ENCODE peak calls at places on chromosome 2, in five cellular contexts. B is AG09319, X is right atrium auricular region, A is tibial artery, J is MM.1S. E is an unnamed sample.

GRCh38 chr2:235492850-235493344 is 946 bp upstream of the AGAP1 start:
- DNase-seq in B (no peak), A (no peak), J (no peak), X (no peak), E (no peak)

GRCh38 chr2:45178359-45178758 is 169.1 kb upstream of the SIX2 start:
- DNase-seq in A (no peak), B (no peak), J (no peak), X (no peak), E (peak)

GRCh38 chr2:159157361-159158045 is 129.0 kb downstream of the WDSUB1 start:
- DNase-seq in X (no peak), J (no peak), A (no peak), B (no peak), E (no peak)

GRCh38 chr2:133421516-133422324 is 146.5 kb downstream of the NCKAP5 start:
- DNase-seq in J (no peak), A (no peak), X (no peak), B (no peak), E (no peak)

GRCh38 chr2:143219266-143219665 is 90.0 kb downstream of the ARHGAP15 start:
- DNase-seq in B (no peak), J (no peak), A (no peak), X (no peak), E (no peak)

GRCh38 chr2:60512641-60513040 is 40.8 kb downstream of the BCL11A start:
- DNase-seq in X (peak), J (no peak), B (no peak), A (no peak), E (peak)

GRCh38 chr2:75563591-75563990 is 2.9 kb upstream of the EVA1A start:
- DNase-seq in A (no peak), J (no peak), B (no peak), X (no peak), E (no peak)

GRCh38 chr2:45889053-45889452 is 237.6 kb downstream of the PRKCE start:
- DNase-seq in X (no peak), A (no peak), B (no peak), J (peak), E (no peak)

GRCh38 chr2:239181074-239181581 is 219.7 kb downstream of the HDAC4 start:
- DNase-seq in B (no peak), X (no peak), A (no peak), J (no peak), E (no peak)

GRCh38 chr2:222554511-222554910 is 101.4 kb downstream of the FARSB start:
- DNase-seq in A (no peak), J (no peak), B (no peak), X (no peak), E (no peak)

GRCh38 chr2:222547108-222547507 is 108.8 kb downstream of the FARSB start:
- DNase-seq in B (no peak), A (no peak), J (no peak), X (no peak), E (no peak)

GRCh38 chr2:222545821-222546540 is 109.9 kb downstream of the FARSB start:
- DNase-seq in B (no peak), J (no peak), A (no peak), X (no peak), E (no peak)

GRCh38 chr2:222548997-222549396 is 106.9 kb downstream of the FARSB start:
- DNase-seq in A (no peak), X (no peak), J (no peak), B (no peak), E (no peak)
- TF ChIP-seq CTCF in A (no peak), X (no peak), J (no peak), B (no peak), E (no peak)

GRCh38 chr2:19547321-19547720 is 188.9 kb upstream of the OSR1 start:
- DNase-seq in J (no peak), B (no peak), A (no peak), X (no peak), E (no peak)

GRCh38 chr2:19543271-19544019 is 185.0 kb upstream of the OSR1 start:
- DNase-seq in J (no peak), X (no peak), A (no peak), B (no peak), E (peak)

GRCh38 chr2:19548116-19548515 is 189.7 kb upstream of the OSR1 start:
- DNase-seq in X (no peak), J (no peak), A (no peak), B (no peak), E (no peak)

GRCh38 chr2:19544020-19544383 is 185.6 kb upstream of the OSR1 start:
- DNase-seq in X (no peak), J (no peak), A (no peak), B (no peak), E (no peak)

DNA sequence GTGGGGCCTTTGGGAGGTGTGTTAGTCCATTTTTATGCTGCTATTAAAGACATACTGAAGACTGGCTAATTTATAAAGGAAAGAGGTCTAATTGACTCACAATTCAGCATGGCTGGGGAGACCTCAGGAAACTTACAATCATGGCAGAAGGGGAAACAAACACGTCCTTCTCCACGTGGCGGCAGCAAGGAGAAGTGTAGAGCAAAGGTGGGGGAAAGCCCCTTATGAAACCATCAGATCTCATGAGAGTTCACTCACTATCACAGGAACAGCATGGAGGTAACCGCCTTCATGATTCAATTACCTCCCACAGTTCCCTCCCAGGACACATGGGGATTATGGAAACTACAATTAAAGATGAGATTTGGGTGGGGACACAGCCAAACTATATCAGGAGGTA is 187.1 kb upstream of the OSR1 start:
- DNase-seq in A (no peak), J (no peak), X (no peak), B (no peak), E (no peak)
- TF ChIP-seq CTCF in A (no peak), J (peak), X (no peak), B (no peak), E (no peak)

GRCh38 chr2:227366861-227367800 is 12.0 kb downstream of the TM4SF20 start:
- DNase-seq in X (no peak), A (no peak), B (peak), J (no peak), E (peak)

GRCh38 chr2:227365833-227366232 is 13.3 kb downstream of the TM4SF20 start:
- DNase-seq in J (no peak), A (no peak), X (no peak), B (no peak), E (no peak)

GRCh38 chr2:227360351-227360750 is 18.8 kb downstream of the TM4SF20 start:
- DNase-seq in B (no peak), J (no peak), X (no peak), A (no peak), E (no peak)

DNA sequence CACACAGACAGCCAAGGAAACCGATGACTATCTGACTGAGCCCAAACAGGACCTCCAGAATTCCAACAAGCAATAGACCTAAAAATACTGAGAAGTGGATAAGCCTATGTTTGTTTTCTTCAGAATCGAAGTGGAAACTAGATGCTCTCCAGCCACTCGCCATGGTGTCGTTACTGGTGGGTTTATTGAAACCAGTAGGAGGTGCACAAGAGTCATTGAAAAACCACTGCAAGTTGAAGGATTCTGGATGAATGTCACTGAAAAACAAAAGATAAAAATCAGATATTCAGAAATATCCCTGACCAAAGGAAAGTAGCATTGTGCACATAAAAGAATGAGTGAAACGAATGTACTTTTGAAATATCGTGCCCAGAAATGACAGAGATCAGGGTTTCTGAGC is 15.3 kb downstream of the TM4SF20 start:
- DNase-seq in X (no peak), B (no peak), J (no peak), A (no peak), E (peak)
- TF ChIP-seq CTCF in X (no peak), B (peak), J (peak), A (no peak), E (no peak)

GRCh38 chr2:138490673-138491494 is 10.7 kb upstream of the SPOPL start:
- DNase-seq in J (no peak), A (no peak), B (no peak), X (no peak), E (no peak)

GRCh38 chr2:138491495-138491862 is 10.1 kb upstream of the SPOPL start:
- DNase-seq in J (no peak), A (no peak), B (no peak), X (no peak), E (no peak)

GRCh38 chr2:138492160-138492559 is 9.4 kb upstream of the SPOPL start:
- DNase-seq in J (no peak), B (no peak), A (no peak), X (no peak), E (no peak)

GRCh38 chr2:138485019-138485418 is 16.6 kb upstream of the SPOPL start:
- DNase-seq in B (no peak), J (no peak), A (no peak), X (no peak), E (peak)

GRCh38 chr2:138486347-138487198 is 15.0 kb upstream of the SPOPL start:
- DNase-seq in J (no peak), A (no peak), B (no peak), X (no peak), E (no peak)
- TF ChIP-seq CTCF in J (no peak), A (no peak), B (no peak), X (no peak), E (no peak)

GRCh38 chr2:190511104-190511503 is 23.4 kb downstream of the NEMP2 start:
- DNase-seq in J (peak), B (no peak), A (no peak), X (no peak), E (peak)
- TF ChIP-seq CTCF in J (peak), B (peak), A (peak), X (peak), E (peak)

DNA sequence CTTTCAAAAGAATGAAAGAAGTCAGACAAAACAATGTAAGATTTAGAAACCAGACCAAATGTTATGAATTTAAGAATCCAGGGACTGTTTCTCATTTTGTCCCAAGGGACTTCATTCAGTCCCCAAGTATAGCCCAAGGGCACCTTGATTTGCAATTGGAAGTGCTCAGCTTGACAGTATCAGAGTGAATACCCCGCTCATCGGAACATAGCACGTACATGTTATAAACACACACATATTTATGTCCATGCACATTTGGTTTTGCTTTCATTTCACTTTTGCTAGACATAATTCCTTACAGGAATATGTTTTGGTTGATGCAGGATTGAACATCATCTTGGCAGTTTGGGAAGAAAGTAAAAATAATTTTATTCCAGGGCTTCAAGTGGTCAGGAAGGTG is 100.2 kb downstream of the PID1 start:
- DNase-seq in B (no peak), J (no peak), A (no peak), X (no peak), E (no peak)
- TF ChIP-seq CTCF in B (no peak), J (no peak), A (no peak), X (no peak), E (no peak)